ENCODE peak calls at places on chromosomes 16 and 17, in seven cellular contexts. S, X, Z, R, W, V and B are unnamed samples.

GRCh38 chr16:52649870-52650269 is 102.9 kb upstream of the TOX3 start:
- DNase-seq in W (no peak), R (no peak), X (no peak), S (no peak), Z (no peak), V (no peak), B (no peak)

GRCh38 chr17:28493467-28493866 is 12.7 kb upstream of the FOXN1 start:
- DNase-seq in W (no peak), S (no peak), R (no peak), Z (no peak), V (no peak), X (no peak), B (peak)

GRCh38 chr16:11977206-11978041 is 890 bp downstream of the SNX29 start:
- DNase-seq in W (no peak), R (peak), X (no peak), S (peak), V (peak), Z (peak), B (peak)

GRCh38 chr16:69017036-69017783 is 88.2 kb upstream of the HAS3 start:
- DNase-seq in Z (no peak), S (peak), R (no peak), V (no peak), W (peak), X (no peak), B (peak)

GRCh38 chr16:30570621-30571443 is 682 bp downstream of the ZNF688 start:
- DNase-seq in W (peak), X (no peak), Z (peak), S (no peak), V (peak), R (peak), B (no peak)

GRCh38 chr17:50603340-50603739 is 31.3 kb upstream of the ABCC3 start:
- DNase-seq in X (no peak), W (peak), Z (no peak), S (no peak), R (no peak), V (peak), B (no peak)

GRCh38 chr17:48060249-48060648 is 12.1 kb downstream of the NFE2L1 start:
- DNase-seq in S (no peak), R (no peak), W (no peak), V (no peak), Z (no peak), X (no peak), B (no peak)

GRCh38 chr16:30110661-30111060 is 2.7 kb downstream of the GDPD3 start:
- DNase-seq in X (no peak), V (no peak), W (no peak), S (peak), Z (no peak), R (no peak), B (no peak)

GRCh38 chr16:81513204-81514040 is 68.8 kb downstream of the CMIP start:
- DNase-seq in W (peak), S (no peak), X (no peak), Z (peak), V (peak), R (peak), B (no peak)

GRCh38 chr16:11329891-11330290 is 15.4 kb upstream of the RMI2 start:
- DNase-seq in W (no peak), R (no peak), V (no peak), X (no peak), Z (no peak), S (no peak), B (no peak)

GRCh38 chr16:86085161-86085611 is 186.2 kb downstream of the IRF8 start:
- DNase-seq in Z (no peak), V (no peak), S (no peak), W (no peak), X (no peak), R (no peak), B (no peak)

GRCh38 chr16:3364774-3365427 is 9.2 kb downstream of the OR2C1 start:
- DNase-seq in X (peak), V (peak), W (no peak), R (peak), Z (peak), S (peak), B (peak)

GRCh38 chr17:77329741-77330531 is 189.2 kb downstream of the SEC14L1 start:
- DNase-seq in V (no peak), S (no peak), X (peak), W (no peak), Z (no peak), R (peak), B (no peak)

GRCh38 chr16:28316056-28316455 is 23.7 kb downstream of the SBK1 start:
- DNase-seq in V (no peak), W (no peak), S (no peak), R (no peak), Z (no peak), X (no peak), B (no peak)

GRCh38 chr17:67922503-67922902 is 73.8 kb downstream of the C17orf58 start:
- DNase-seq in Z (no peak), R (no peak), S (no peak), V (no peak), X (no peak), W (no peak), B (no peak)

GRCh38 chr16:85567101-85567866 is 45.8 kb upstream of the GSE1 start:
- DNase-seq in W (peak), S (no peak), V (no peak), R (no peak), Z (no peak), X (no peak), B (no peak)

GRCh38 chr16:3609895-3610697 is 1.3 kb downstream of the SLX4 start:
- DNase-seq in W (no peak), X (no peak), S (no peak), R (no peak), V (no peak), Z (no peak), B (no peak)

GRCh38 chr17:77905266-77905665 is 53.2 kb upstream of the TNRC6C start:
- DNase-seq in Z (no peak), X (no peak), V (no peak), R (no peak), W (no peak), S (no peak), B (no peak)

GRCh38 chr16:17395849-17396480 is 74.8 kb downstream of the XYLT1 start:
- DNase-seq in R (no peak), Z (no peak), X (no peak), W (no peak), V (no peak), S (no peak), B (no peak)

GRCh38 chr17:29645516-29646051 is 22.9 kb upstream of the CORO6 start:
- DNase-seq in W (no peak), X (no peak), Z (no peak), R (peak), V (no peak), S (peak), B (no peak)

GRCh38 chr17:74663566-74663965 is 40.0 kb upstream of the CD300E start:
- DNase-seq in R (no peak), X (no peak), Z (no peak), W (no peak), V (no peak), S (no peak), B (no peak)

GRCh38 chr16:23967775-23968571 is 132.2 kb downstream of the PRKCB start:
- DNase-seq in W (no peak), X (no peak), V (no peak), Z (no peak), R (no peak), S (no peak), B (no peak)